ENCODE peak calls at places on chromosomes 4 and X, in ten cellular contexts. M is K562, H is DND-41, S is tibial nerve, Z is mammary epithelial cell, G is endodermal cell, Q is heart left ventricle, V is testis, E is psoas muscle, A is H9. T is an unnamed sample.
A peak's percentile ranks its signal among the peaks of the same experiment; 100 is the strongest.

GRCh38 chrX:109199726-109200125 is 282.2 kb downstream of the GUCY2F start:
- DNase-seq in E (no peak), M (no peak), A (no peak), S (no peak), G (no peak), V (no peak), Q (no peak), H (no peak), Z (peak; percentile 1), T (no peak)

GRCh38 chrX:72060196-72060974 is 71.3 kb downstream of the RTL5 start:
- DNase-seq in S (no peak), E (no peak), A (peak; percentile 59), Z (no peak), Q (no peak), G (peak; percentile 68), V (no peak), M (no peak), H (no peak), T (no peak)

GRCh38 chr4:76655566-76656479 is 220.8 kb downstream of the SHROOM3 start:
- DNase-seq in S (no peak), G (no peak), Z (no peak), A (no peak), M (no peak), Q (no peak), E (no peak), V (no peak), H (no peak), T (no peak)

GRCh38 chrX:117711774-117712173 is 404.8 kb downstream of the KLHL13 start:
- DNase-seq in A (no peak), Z (no peak), S (no peak), Q (no peak), V (no peak), M (no peak), H (no peak), G (no peak), E (no peak), T (no peak)

GRCh38 chrX:106917830-106918500 is 2.2 kb upstream of the CLDN2 start:
- DNase-seq in G (no peak), S (no peak), A (no peak), H (peak; percentile 74), Q (no peak), Z (peak; percentile 83), M (no peak), V (no peak), E (no peak), T (no peak)

GRCh38 chr4:162241857-162242256 is 78.1 kb upstream of the FSTL5 start:
- DNase-seq in V (no peak), Z (no peak), E (no peak), H (no peak), A (no peak), S (no peak), Q (no peak), M (no peak), G (no peak), T (no peak)

GRCh38 chr4:186669159-186669720 is 54.4 kb downstream of the FAT1 start:
- DNase-seq in V (no peak), A (peak; percentile 63), S (peak; percentile 49), Z (peak; percentile 85), E (no peak), M (no peak), G (peak; percentile 79), Q (peak; percentile 39), H (no peak), T (no peak)

GRCh38 chrX:108298165-108298602 is 140.0 kb downstream of the COL4A6 start:
- DNase-seq in H (no peak), V (no peak), E (no peak), M (no peak), Z (no peak), G (no peak), A (no peak), S (no peak), Q (no peak), T (no peak)

GRCh38 chrX:78517124-78517523 is 142.0 kb downstream of the RTL3 start:
- DNase-seq in G (no peak), E (no peak), V (no peak), H (peak; percentile 65), Z (peak; percentile 43), S (no peak), M (no peak), A (no peak), Q (no peak), T (no peak)

GRCh38 chrX:30414144-30414543 is 105.0 kb upstream of the NR0B1 start:
- DNase-seq in S (no peak), A (no peak), M (no peak), V (no peak), Z (no peak), E (no peak), H (no peak), G (no peak), Q (no peak), T (no peak)

GRCh38 chrX:82648062-82648461 is 860.0 kb upstream of the POU3F4 start:
- DNase-seq in V (no peak), Q (no peak), E (no peak), G (no peak), Z (peak; percentile 6), S (no peak), A (no peak), M (no peak), H (no peak), T (no peak)

GRCh38 chr4:106985830-106986229 is 50.3 kb downstream of the DKK2 start:
- DNase-seq in Q (no peak), V (no peak), G (no peak), A (no peak), S (no peak), E (no peak), Z (no peak), M (no peak), H (no peak), T (no peak)

DNA sequence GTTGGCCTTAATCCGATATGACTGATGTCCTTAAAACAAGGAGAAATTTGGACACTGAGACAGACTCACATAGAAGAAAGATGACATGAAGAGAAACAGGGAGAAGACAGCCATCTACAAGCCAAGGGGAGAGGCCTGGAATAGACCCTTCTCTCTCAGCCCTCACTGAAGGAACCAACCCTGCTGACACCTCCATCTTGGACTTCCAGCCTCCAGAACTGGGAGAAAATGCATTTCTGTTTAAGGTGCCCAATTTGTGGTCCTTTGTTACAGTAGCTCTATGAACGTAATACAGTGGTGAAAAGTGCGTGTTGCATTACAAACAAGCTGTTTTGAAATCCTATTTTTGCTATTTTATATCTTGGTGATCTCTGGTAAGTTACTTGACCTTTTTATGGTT is 343.6 kb downstream of the ARHGAP10 start:
- DNase-seq in Q (no peak), G (no peak), S (no peak), H (no peak), V (no peak), E (no peak), A (no peak), Z (no peak), M (no peak), T (peak; percentile 9)
- H3K27ac ChIP-seq in Q (no peak overlapping the region), G (no peak overlapping the region), S (no peak overlapping the region), H (no peak overlapping the region), V (no peak overlapping the region), E (no peak overlapping the region), A (no peak overlapping the region), Z (no peak overlapping the region), M (no peak overlapping the region), T (no peak overlapping the region)

DNA sequence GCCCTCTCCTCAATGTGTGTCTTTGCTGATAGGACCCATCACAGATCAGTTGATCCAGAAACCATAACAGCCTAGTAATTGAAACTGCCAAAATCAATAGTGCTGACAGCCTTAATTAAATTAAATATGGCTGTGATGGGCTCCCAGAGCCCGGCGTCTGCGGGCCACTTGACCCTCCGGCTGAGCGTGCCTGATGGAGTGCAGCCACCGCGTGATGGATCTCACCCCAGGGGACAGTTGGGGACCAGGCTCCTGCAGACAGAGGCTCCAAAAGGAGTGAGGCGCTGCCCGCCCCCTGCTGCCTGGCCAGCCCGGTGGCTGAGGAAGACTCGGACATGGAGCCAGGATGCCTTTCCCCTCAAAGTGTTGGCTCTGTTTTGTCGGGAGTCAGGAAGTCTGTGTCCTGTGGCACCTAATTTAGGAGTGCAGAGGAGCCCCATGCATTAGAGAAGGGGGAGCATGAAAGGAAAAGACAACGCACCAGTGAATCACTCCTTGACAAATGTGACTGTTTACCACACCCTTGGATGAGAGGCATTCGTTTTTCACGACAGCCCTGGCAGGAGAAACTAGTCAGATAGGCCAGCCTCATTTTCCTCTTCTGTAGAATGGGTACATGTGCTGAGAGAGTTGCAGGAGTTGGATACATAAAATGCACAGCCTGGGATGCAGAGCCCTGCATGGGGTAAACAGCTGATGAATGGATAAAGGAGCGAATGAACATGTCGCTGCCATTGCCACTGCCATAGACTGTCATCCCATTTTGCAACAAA is 40.8 kb upstream of the MSX1 start:
- DNase-seq in A (no peak), Z (no peak), E (no peak), G (no peak), Q (no peak), H (no peak), M (no peak), V (no peak), S (no peak), T (no peak)
- TF ChIP-seq CTCF in A (no peak), Z (no peak), E (no peak), G (peak; percentile 23), Q (no peak), H (no peak), M (no peak), V (no peak), S (no peak), T (no peak)

DNA sequence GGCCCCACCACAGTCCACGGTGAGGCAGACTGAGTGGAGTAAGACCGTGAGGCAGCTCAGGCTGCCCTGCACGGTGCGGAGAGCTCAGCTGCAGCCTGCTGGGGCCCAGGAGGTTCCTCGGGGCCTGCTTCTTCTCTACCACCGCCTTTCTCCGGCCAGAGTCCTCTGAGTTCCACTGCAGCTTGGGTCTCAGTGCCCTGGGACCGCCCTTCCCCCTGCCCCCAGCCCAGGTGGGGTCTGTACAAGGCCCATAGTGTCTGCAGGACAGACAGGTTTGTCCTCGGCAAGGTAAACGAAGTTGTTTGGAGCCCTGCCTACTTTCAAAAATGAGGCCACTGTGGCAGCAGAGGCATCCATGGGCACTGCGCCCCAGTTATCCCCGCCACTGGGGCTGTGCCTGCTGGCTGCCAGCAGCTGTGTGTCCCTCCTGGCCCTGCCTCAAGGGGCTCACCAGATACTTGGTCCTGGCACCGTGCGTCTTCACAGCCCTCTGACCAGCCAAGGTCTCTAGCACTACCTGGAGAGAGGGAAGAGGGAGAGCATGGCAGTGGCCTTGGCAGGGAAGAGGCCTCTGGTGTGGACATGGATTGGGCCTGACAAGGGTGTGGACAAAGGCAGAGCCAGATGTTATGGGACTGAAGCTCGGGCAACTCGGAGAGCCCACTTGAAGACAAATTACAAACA is 4.0 kb downstream of the IRAK1 start:
- DNase-seq in G (no peak), Q (no peak), Z (no peak), M (no peak), H (no peak), V (no peak), E (no peak), S (no peak), A (no peak), T (no peak)
- H3K27ac ChIP-seq in G (no peak overlapping the region), Q (no peak overlapping the region), Z (no peak overlapping the region), M (no peak overlapping the region), H (no peak overlapping the region), V (no peak overlapping the region), E (no peak overlapping the region), S (no peak overlapping the region), A (no peak overlapping the region), T (no peak overlapping the region)

DNA sequence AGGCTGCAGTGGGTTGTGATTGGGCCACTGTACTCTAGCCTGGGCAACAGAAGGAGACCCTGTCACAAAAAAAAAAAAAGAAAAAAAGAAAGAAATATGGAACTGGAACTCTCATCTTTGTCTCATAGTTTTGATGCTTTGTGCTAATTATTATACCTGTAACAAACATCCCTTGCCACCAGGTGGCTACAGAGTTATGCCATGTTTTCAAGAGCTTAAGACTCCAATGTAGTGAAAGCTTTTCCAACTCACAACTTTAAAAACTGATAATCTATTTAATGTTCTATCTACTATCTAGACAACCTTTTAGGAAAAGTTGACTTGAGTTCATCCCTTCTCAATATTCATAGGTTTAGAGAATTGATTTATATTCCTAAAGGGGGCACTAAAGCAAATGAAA is 42.4 kb downstream of the HTR2C start:
- DNase-seq in Z (peak; percentile 5), M (peak; percentile 10), Q (no peak), E (no peak), V (no peak), A (no peak), S (peak; percentile 4), G (no peak), H (no peak), T (no peak)
- TF ChIP-seq CTCF in Z (peak; percentile 51), M (peak; percentile 16), Q (peak; percentile 22), E (peak; percentile 22), V (no peak), A (peak; percentile 77), S (no peak), G (peak; percentile 84), H (no peak), T (no peak)

T was measured in coronary artery.